ENCODE peak calls at places on chromosomes 2 and 18, in nine cellular contexts. P is AG08395; V is AG10803; Z is CD8-positive, alpha-beta memory T cell; M is activated CD8-positive, alpha-beta memory T cell treated with anti-CD3 and anti-CD28 coated beads, Interleukin-2, amount 50 U/mL, for 4 hours; K is DND-41; H is kidney tubule cell; F is D341Med; E is stimulated activated CD4-positive, alpha-beta T cell treated with anti-CD3 and anti-CD28 coated beads, TNF-alpha, amount 100 ng/mL, for 1 hour. L is an unnamed sample.

GRCh38 chr18:39667905-39668304 is 2102.3 kb upstream of the CELF4 start:
- DNase-seq in H (peak), K (no peak), V (peak), M (no peak), P (no peak), E (no peak), F (no peak), Z (no peak), L (no peak)

GRCh38 chr18:53947092-53947640 is 277.3 kb downstream of the MBD2 start:
- DNase-seq in H (peak), V (no peak), Z (no peak), M (no peak), E (no peak), K (no peak), F (no peak), P (no peak), L (no peak)

GRCh38 chr2:129464631-129465030 is 514.8 kb upstream of the RAB6C start:
- DNase-seq in H (no peak), K (no peak), E (no peak), M (no peak), V (no peak), F (no peak), P (no peak), Z (no peak), L (no peak)

GRCh38 chr18:23238651-23239349 is 103.5 kb downstream of the CABLES1 start:
- DNase-seq in K (no peak), P (peak), H (peak), Z (no peak), V (peak), E (no peak), F (no peak), M (no peak), L (no peak)

GRCh38 chr2:127469974-127470373 is 51.7 kb downstream of the PROC start:
- DNase-seq in E (no peak), M (no peak), Z (no peak), P (no peak), K (no peak), F (no peak), V (no peak), H (no peak), L (no peak)

GRCh38 chr2:230871361-230872150 is 6.8 kb downstream of the ITM2C start:
- DNase-seq in K (no peak), V (no peak), E (no peak), Z (no peak), P (no peak), F (peak), H (no peak), M (no peak), L (no peak)

GRCh38 chr2:122081743-122082142 is 326.3 kb downstream of the TSN start:
- DNase-seq in M (no peak), V (no peak), K (no peak), F (no peak), P (no peak), E (no peak), Z (no peak), H (no peak), L (no peak)

GRCh38 chr2:235661952-235662351 is 168.1 kb downstream of the AGAP1 start:
- DNase-seq in H (no peak), E (no peak), M (no peak), K (no peak), V (no peak), Z (no peak), P (no peak), F (no peak), L (no peak)

GRCh38 chr2:221254281-221254680 is 317.8 kb downstream of the EPHA4 start:
- DNase-seq in Z (no peak), M (no peak), F (no peak), P (no peak), E (no peak), V (no peak), H (no peak), K (no peak), L (no peak)

GRCh38 chr2:85326946-85327756 is 638 bp downstream of the TGOLN2 start:
- DNase-seq in Z (peak), P (peak), F (no peak), H (peak), M (peak), E (no peak), V (peak), K (peak), L (peak)

GRCh38 chr18:62545098-62545497 is 22.3 kb downstream of the ZCCHC2 start:
- DNase-seq in M (no peak), Z (no peak), K (no peak), H (no peak), E (no peak), F (no peak), P (no peak), V (no peak), L (no peak)

GRCh38 chr18:23712445-23712844 is 23.2 kb downstream of the LAMA3 start:
- DNase-seq in K (peak), Z (peak), E (no peak), V (no peak), M (no peak), F (no peak), H (peak), P (no peak), L (peak)

GRCh38 chr2:147515213-147515612 is 329.6 kb upstream of the ACVR2A start:
- DNase-seq in E (no peak), P (no peak), V (no peak), K (no peak), H (no peak), M (no peak), Z (no peak), F (no peak), L (no peak)

GRCh38 chr2:56444339-56444738 is 260.5 kb downstream of the CCDC85A start:
- DNase-seq in P (no peak), F (no peak), Z (no peak), K (no peak), V (no peak), M (no peak), E (no peak), H (peak), L (no peak)

GRCh38 chr2:226660524-226660923 is 139.1 kb downstream of the IRS1 start:
- DNase-seq in H (peak), K (no peak), P (peak), E (no peak), Z (no peak), V (peak), M (no peak), F (no peak), L (no peak)

GRCh38 chr18:73365018-73365417 is 497.2 kb upstream of the NETO1 start:
- DNase-seq in Z (no peak), K (no peak), H (peak), F (no peak), E (no peak), V (peak), M (no peak), P (no peak), L (no peak)

GRCh38 chr2:16881122-16881521 is 215.5 kb upstream of the CYRIA start:
- DNase-seq in Z (no peak), H (peak), F (no peak), V (no peak), K (no peak), E (no peak), P (no peak), M (no peak), L (no peak)

GRCh38 chr18:10524507-10525425 is 1.1 kb upstream of the NAPG start:
- DNase-seq in K (no peak), H (peak), E (no peak), V (peak), P (no peak), M (no peak), F (no peak), Z (no peak), L (no peak)

GRCh38 chr18:74435740-74436139 is 21.4 kb downstream of the DIPK1C start:
- DNase-seq in V (no peak), P (no peak), E (no peak), M (no peak), Z (no peak), H (no peak), F (no peak), K (no peak), L (no peak)

GRCh38 chr2:42777883-42778805 is 14.2 kb upstream of the OXER1 start:
- DNase-seq in M (no peak), F (no peak), K (no peak), Z (no peak), H (peak), V (peak), E (no peak), P (no peak), L (no peak)

GRCh38 chr2:240813231-240813921 is 6.6 kb downstream of the KIF1A start:
- DNase-seq in E (no peak), P (no peak), M (no peak), K (no peak), H (no peak), Z (no peak), F (no peak), V (no peak), L (no peak)

GRCh38 chr2:72778410-72778809 is 47.4 kb downstream of the EXOC6B start:
- DNase-seq in H (peak), K (no peak), F (no peak), E (no peak), V (peak), P (peak), M (no peak), Z (no peak), L (no peak)

GRCh38 chr18:48841381-48842258 is 109.1 kb downstream of the SMAD7 start:
- DNase-seq in H (no peak), V (peak), E (no peak), F (no peak), K (no peak), M (no peak), Z (no peak), P (peak), L (no peak)

GRCh38 chr2:100731535-100731981 is 88.4 kb upstream of the NPAS2 start:
- DNase-seq in H (peak), E (no peak), Z (no peak), K (no peak), V (peak), F (no peak), P (peak), M (no peak), L (no peak)

GRCh38 chr2:152304845-152305244 is 30.1 kb upstream of the FMNL2 start:
- DNase-seq in H (no peak), P (peak), Z (no peak), F (no peak), E (no peak), V (peak), M (no peak), K (no peak), L (no peak)

GRCh38 chr2:149375801-149376349 is 45.5 kb downstream of the LYPD6 start:
- DNase-seq in K (no peak), P (peak), Z (no peak), M (no peak), H (peak), V (peak), F (no peak), E (no peak), L (no peak)

GRCh38 chr2:17257194-17257909 is 260.9 kb downstream of the RAD51AP2 start:
- DNase-seq in K (no peak), P (no peak), E (no peak), H (peak), V (no peak), M (no peak), Z (no peak), F (no peak), L (no peak)

GRCh38 chr2:10547011-10547410 is 98.9 kb upstream of the ODC1 start:
- DNase-seq in M (no peak), F (no peak), K (no peak), H (peak), E (no peak), P (peak), Z (no peak), V (peak), L (no peak)

GRCh38 chr2:68225119-68225632 is 27.2 kb downstream of the PPP3R1 start:
- DNase-seq in K (no peak), M (no peak), F (peak), Z (no peak), H (peak), V (peak), E (no peak), P (peak), L (no peak)

GRCh38 chr2:198012025-198012424 is 207.6 kb downstream of the PLCL1 start:
- DNase-seq in K (no peak), P (no peak), V (no peak), Z (no peak), F (no peak), E (no peak), M (no peak), H (no peak), L (no peak)

GRCh38 chr2:39649491-39649890 is 16.2 kb upstream of the TMEM178A start:
- DNase-seq in H (peak), V (no peak), E (no peak), P (no peak), F (no peak), Z (no peak), K (no peak), M (no peak), L (no peak)

GRCh38 chr2:43057026-43057741 is 169.2 kb downstream of the ZFP36L2 start:
- DNase-seq in Z (no peak), K (no peak), E (no peak), P (no peak), M (no peak), V (no peak), H (no peak), F (no peak), L (no peak)

GRCh38 chr18:250685-251084 is 17.2 kb downstream of the THOC1 start:
- DNase-seq in M (no peak), F (peak), K (no peak), V (peak), H (peak), Z (no peak), E (no peak), P (no peak), L (no peak)

GRCh38 chr2:19548116-19548515 is 189.7 kb upstream of the OSR1 start:
- DNase-seq in V (no peak), M (no peak), H (no peak), E (no peak), Z (no peak), F (no peak), K (no peak), P (no peak), L (no peak)